ENCODE peak calls at places on chromosomes 2 and 18, in ten cellular contexts. T is lower lobe of right lung, K is tibial nerve, V is OCI-LY7, H is PC-9, Q is astrocyte, D is AG04449, B is right lobe of liver, M is A673, X is stomach. N is an unnamed sample.

GRCh38 chr2:233862261-233862768 is 5.9 kb downstream of the MSL3B start:
- DNase-seq in V (no peak), K (no peak), T (no peak), B (no peak), H (no peak), D (no peak), Q (no peak), M (peak), X (no peak), N (no peak)

GRCh38 chr2:80311304-80311703 is 6.8 kb upstream of the LRRTM1 start:
- DNase-seq in T (no peak), H (no peak), Q (no peak), X (no peak), K (no peak), M (no peak), D (no peak), V (no peak), B (no peak), N (no peak)

GRCh38 chr2:12081481-12082210 is 335.2 kb downstream of the LPIN1 start:
- DNase-seq in H (no peak), Q (no peak), K (no peak), D (no peak), B (no peak), M (no peak), V (no peak), T (no peak), X (no peak), N (no peak)

GRCh38 chr2:83196225-83196624 is 1262.9 kb downstream of the SUCLG1 start:
- DNase-seq in Q (peak), M (peak), D (peak), B (no peak), K (no peak), H (no peak), V (peak), T (no peak), X (no peak), N (peak)

GRCh38 chr2:101972621-101973434 is 18.9 kb upstream of the IL1R2 start:
- DNase-seq in K (no peak), H (peak), V (no peak), M (peak), B (no peak), D (peak), X (no peak), T (no peak), Q (peak), N (peak)

GRCh38 chr2:220619525-220620267 is 952.4 kb downstream of the EPHA4 start:
- DNase-seq in V (no peak), D (no peak), M (no peak), K (no peak), Q (peak), X (peak), B (no peak), H (peak), T (no peak), N (peak)

GRCh38 chr18:74856967-74857366 is 259.3 kb downstream of the ZNF407 start:
- DNase-seq in H (no peak), V (no peak), M (no peak), X (no peak), Q (no peak), B (no peak), K (no peak), D (no peak), T (no peak), N (no peak)

GRCh38 chr2:74063486-74063885 is 78.8 kb downstream of the TET3 start:
- DNase-seq in Q (no peak), X (no peak), H (no peak), T (no peak), K (no peak), B (no peak), D (peak), V (no peak), M (no peak), N (peak)

GRCh38 chr2:217667545-217667944 is 335.2 kb downstream of the TNS1 start:
- DNase-seq in B (no peak), T (no peak), Q (no peak), V (no peak), H (no peak), X (no peak), K (peak), D (no peak), M (no peak), N (no peak)

GRCh38 chr2:84393829-84394228 is 65.3 kb downstream of the SUCLG1 start:
- DNase-seq in K (no peak), Q (peak), B (no peak), H (no peak), V (no peak), X (no peak), T (no peak), M (no peak), D (no peak), N (no peak)

GRCh38 chr2:69701100-69701945 is 40.6 kb upstream of the ANXA4 start:
- DNase-seq in T (no peak), H (no peak), V (no peak), X (no peak), Q (no peak), D (no peak), K (no peak), M (no peak), B (no peak), N (no peak)

GRCh38 chr2:64599469-64599868 is 54.2 kb downstream of the SERTAD2 start:
- DNase-seq in X (peak), D (no peak), M (no peak), B (no peak), T (no peak), H (no peak), K (no peak), V (peak), Q (no peak), N (no peak)

GRCh38 chr2:240782221-240782885 is 37.7 kb downstream of the KIF1A start:
- DNase-seq in X (no peak), V (no peak), T (no peak), H (no peak), K (no peak), B (peak), Q (no peak), M (no peak), D (no peak), N (no peak)

GRCh38 chr2:168166902-168167510 is 80.4 kb downstream of the STK39 start:
- DNase-seq in B (no peak), V (no peak), K (no peak), M (no peak), X (no peak), D (no peak), H (no peak), Q (peak), T (no peak), N (peak)

GRCh38 chr2:41930807-41931566 is 116.8 kb upstream of the PKDCC start:
- DNase-seq in B (no peak), M (no peak), H (peak), Q (peak), K (no peak), D (no peak), X (no peak), V (no peak), T (no peak), N (no peak)

GRCh38 chr2:210966330-210966729 is 409.9 kb downstream of the CPS1 start:
- DNase-seq in V (no peak), X (no peak), B (no peak), H (no peak), D (no peak), T (no peak), M (no peak), K (no peak), Q (no peak), N (no peak)

GRCh38 chr2:203225423-203226039 is 13.3 kb upstream of the CYP20A1 start:
- DNase-seq in M (peak), X (no peak), V (peak), T (no peak), D (no peak), H (peak), K (no peak), Q (no peak), B (no peak), N (peak)

GRCh38 chr2:155701721-155702120 is 630.8 kb downstream of the NR4A2 start:
- DNase-seq in Q (no peak), T (no peak), K (no peak), M (no peak), X (no peak), H (no peak), D (no peak), V (no peak), B (no peak), N (no peak)

GRCh38 chr2:147204102-147204501 is 640.7 kb upstream of the ACVR2A start:
- DNase-seq in T (no peak), M (no peak), V (no peak), Q (peak), X (no peak), B (no peak), D (no peak), H (peak), K (no peak), N (peak)

GRCh38 chr2:181371782-181372292 is 85.3 kb upstream of the ITGA4 start:
- DNase-seq in K (no peak), V (peak), X (no peak), B (no peak), D (peak), H (peak), M (no peak), Q (peak), T (no peak), N (peak)

GRCh38 chr2:29495536-29495935 is 380.3 kb downstream of the CLIP4 start:
- DNase-seq in Q (no peak), B (no peak), K (no peak), X (no peak), D (no peak), T (no peak), H (no peak), V (no peak), M (peak), N (no peak)

GRCh38 chr18:14945984-14946383 is 198.0 kb downstream of the ANKRD30B start:
- DNase-seq in V (no peak), K (no peak), D (no peak), B (no peak), M (no peak), Q (no peak), X (no peak), H (no peak), T (no peak), N (no peak)

GRCh38 chr2:208266641-208267335 is 733 bp downstream of the PIKFYVE start:
- DNase-seq in T (no peak), Q (no peak), K (no peak), V (peak), X (no peak), H (no peak), B (no peak), D (no peak), M (no peak), N (peak)

GRCh38 chr2:120796094-120796493 is 60.4 kb downstream of the GLI2 start:
- DNase-seq in T (no peak), K (no peak), Q (no peak), H (no peak), M (no peak), V (no peak), X (no peak), D (no peak), B (no peak), N (no peak)

GRCh38 chr2:65053199-65053598 is 3.0 kb upstream of the CEP68 start:
- DNase-seq in V (peak), B (no peak), K (no peak), D (no peak), H (no peak), X (no peak), T (no peak), Q (no peak), M (no peak), N (no peak)

GRCh38 chr18:79627750-79628294 is 51.8 kb upstream of the CTDP1 start:
- DNase-seq in M (no peak), H (no peak), B (no peak), X (no peak), D (no peak), T (no peak), Q (no peak), V (no peak), K (no peak), N (no peak)

GRCh38 chr18:12742453-12742852 is 39.6 kb downstream of the PSMG2 start:
- DNase-seq in K (no peak), T (no peak), V (no peak), H (peak), X (no peak), D (peak), Q (peak), B (no peak), M (no peak), N (peak)

GRCh38 chr2:189178726-189179606 is 595 bp downstream of the COL5A2 start:
- DNase-seq in X (no peak), K (no peak), V (no peak), T (no peak), H (no peak), M (peak), Q (peak), B (no peak), D (no peak), N (peak)

GRCh38 chr2:44155577-44156446 is 12.9 kb upstream of the PPM1B start:
- DNase-seq in B (no peak), M (no peak), V (no peak), Q (peak), D (no peak), H (no peak), T (no peak), X (no peak), K (no peak), N (no peak)

GRCh38 chr2:163343316-163343715 is 392.5 kb downstream of the FIGN start:
- DNase-seq in D (no peak), V (no peak), X (no peak), B (no peak), H (no peak), K (no peak), T (no peak), M (no peak), Q (no peak), N (no peak)

GRCh38 chr18:13539050-13539449 is 187.3 kb downstream of the FAM210A start:
- DNase-seq in B (no peak), X (no peak), H (no peak), M (peak), V (peak), D (no peak), T (no peak), K (no peak), Q (no peak), N (no peak)

DNA sequence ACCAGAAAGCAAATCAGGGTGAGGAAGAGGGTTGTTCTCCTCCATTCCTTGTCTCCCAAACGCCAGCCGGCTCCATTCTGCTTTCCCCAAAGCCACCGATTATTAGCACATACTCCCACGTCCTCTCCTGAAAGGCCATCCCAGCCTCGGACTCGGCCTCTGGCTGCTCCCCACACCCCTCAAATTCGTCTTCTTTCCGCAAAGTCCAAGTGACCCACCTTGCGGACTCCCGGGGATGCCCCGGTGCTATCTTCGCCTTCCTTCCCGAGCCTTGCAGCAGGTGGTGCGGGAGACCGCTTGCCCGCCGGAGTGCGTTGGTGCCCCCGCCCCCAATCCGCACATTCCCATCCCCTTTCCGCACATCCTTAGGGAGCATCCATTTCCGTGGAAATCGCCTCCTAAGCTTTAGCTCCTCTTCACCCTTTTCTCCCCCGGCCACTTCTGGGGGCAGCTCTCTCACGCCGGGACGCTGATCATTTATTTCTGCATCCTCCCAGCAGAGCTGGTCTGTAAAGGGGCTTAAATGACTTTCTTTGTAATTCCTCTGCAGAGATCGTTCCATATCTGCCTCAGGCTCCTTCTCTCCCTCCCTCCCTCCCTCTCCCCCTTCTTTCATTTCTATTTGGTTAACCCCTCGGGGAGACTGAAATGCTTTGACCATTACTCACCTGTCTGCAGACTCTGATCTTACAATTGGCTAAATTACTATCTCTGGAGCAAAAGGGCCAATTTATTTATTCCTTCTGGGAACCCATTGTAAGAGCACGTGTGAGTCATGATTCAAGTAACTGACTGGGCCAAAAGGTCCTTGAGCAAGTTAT is 1.2 kb upstream of the LYPD1 start:
- DNase-seq in B (no peak), V (no peak), H (peak), M (peak), D (no peak), K (no peak), T (no peak), X (no peak), Q (peak), N (peak)
- H3K4me3 ChIP-seq in B (peak), V (no peak), H (peak), M (peak), D (peak), K (peak), T (peak), X (peak), Q (peak), N (peak)

GRCh38 chr18:50287441-50288347 is at the start of gene CXXC1:
- DNase-seq in H (peak), B (peak), T (peak), Q (peak), K (peak), X (peak), D (peak), M (peak), V (peak), N (peak)
- TF ChIP-seq CTCF in H (peak), B (peak), T (peak), Q (peak), K (peak), X (peak), D (peak), M (peak), V (peak), N (peak)

DNA sequence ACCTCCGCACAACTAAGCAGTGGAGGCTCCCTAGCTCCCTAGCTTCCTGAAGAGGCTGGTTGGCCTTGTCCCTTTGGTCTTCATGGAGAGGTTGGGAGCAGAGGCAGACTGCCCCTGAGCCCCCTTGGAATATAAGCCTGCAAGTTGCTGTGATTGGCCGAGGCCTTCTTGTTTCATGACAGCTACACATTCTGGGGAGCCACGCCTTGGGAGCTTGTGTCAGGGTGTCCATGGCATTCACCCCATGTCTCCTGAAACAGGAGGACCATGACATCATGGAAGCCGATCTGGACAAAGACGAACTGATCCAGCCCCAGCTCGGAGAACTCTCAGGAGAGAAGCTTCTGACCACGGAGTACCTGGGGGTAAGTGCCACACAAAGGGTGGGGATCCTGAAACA is 64.0 kb upstream of the B3GNT7 start:
- DNase-seq in D (no peak), H (no peak), B (no peak), K (no peak), M (no peak), Q (no peak), V (no peak), T (no peak), X (no peak), N (no peak)
- H3K4me3 ChIP-seq in D (no peak), H (no peak), B (no peak), K (no peak), M (no peak), Q (no peak), V (no peak), T (no peak), X (no peak), N (no peak)

GRCh38 chr2:40754912-40755311 is 303.0 kb upstream of the SLC8A1 start:
- DNase-seq in H (no peak), V (no peak), T (no peak), K (no peak), B (no peak), D (no peak), X (no peak), Q (no peak), M (no peak), N (no peak)

GRCh38 chr2:40758778-40759177 is 306.9 kb upstream of the SLC8A1 start:
- DNase-seq in D (no peak), X (no peak), V (peak), B (no peak), M (no peak), T (no peak), H (no peak), K (no peak), Q (no peak), N (no peak)

DNA sequence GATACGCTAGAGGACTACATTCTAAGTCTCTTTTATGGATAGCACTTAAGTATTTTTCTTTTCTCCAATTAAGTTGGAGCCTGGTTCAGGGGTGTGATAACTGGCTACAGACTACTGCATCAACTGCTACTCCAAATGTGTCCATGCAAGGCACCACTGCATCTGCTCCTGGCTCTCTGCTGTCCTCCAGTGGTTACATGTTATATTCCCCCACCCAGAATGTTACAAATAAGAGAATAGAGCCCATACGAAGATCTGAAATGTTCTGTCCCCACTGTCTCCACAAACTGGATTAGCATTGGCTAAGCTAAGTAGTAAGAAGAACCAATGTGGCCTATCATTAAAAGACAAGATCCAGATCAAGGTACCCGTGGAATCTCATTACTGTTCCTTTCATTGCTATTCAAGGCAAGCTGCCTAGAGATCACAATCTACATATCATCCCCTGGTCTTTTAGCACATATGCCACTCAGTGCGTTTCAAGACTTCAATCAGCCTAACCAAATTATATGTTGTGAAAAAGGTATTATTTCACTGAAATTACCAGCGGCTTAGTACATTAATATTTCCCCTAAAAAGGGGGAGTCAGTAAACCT is 308.3 kb upstream of the SLC8A1 start:
- DNase-seq in B (no peak), H (peak), T (no peak), M (peak), D (peak), V (peak), K (no peak), X (no peak), Q (peak), N (peak)
- TF ChIP-seq CTCF in B (peak), H (peak), T (peak), M (peak), D (peak), V (peak), K (no peak), X (peak), Q (peak), N (peak)

DNA sequence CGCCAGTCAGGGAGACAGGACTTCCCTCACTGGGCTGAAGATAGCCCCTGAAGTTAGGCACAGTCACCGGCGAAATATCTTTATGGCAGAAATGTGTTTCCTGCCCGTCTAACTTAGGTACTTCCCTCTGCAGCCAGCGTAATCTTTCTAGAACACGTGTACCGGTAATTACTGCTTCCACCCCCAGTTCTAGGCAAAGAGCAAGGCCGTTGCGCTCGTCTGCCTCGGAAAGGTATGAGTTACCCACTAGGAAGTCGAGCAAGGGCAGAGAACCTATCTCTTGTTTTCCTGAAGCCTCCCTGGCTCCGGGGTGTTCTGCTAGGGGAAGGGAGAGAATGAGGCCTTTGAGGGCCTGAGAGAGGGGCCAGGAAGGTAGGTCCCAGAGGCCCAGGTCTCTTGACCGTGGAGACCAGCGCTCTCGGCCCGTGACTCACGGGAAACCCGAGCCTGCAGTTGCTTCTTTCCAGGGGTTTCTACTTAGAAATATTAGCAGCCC is 70.0 kb downstream of the TWSG1 start:
- DNase-seq in T (no peak), Q (peak), B (no peak), M (no peak), K (no peak), H (no peak), X (no peak), D (no peak), V (no peak), N (peak)
- H3K4me3 ChIP-seq in T (peak), Q (no peak), B (no peak), M (no peak), K (peak), H (no peak), X (no peak), D (no peak), V (no peak), N (no peak)

N was measured in fibroblast of pulmonary artery.